ENCODE peak calls at places on chromosomes 13 and 19, in nine cellular contexts. P is left ventricle myocardium superior, U is AG09309, B is cardiac fibroblast, Q is KBM-7, T is SK-N-SH, C is PC-3, J is left ventricle myocardium inferior, O is posterior cingulate gyrus. N is an unnamed sample.

GRCh38 chr19:16463991-16464575 is 7.7 kb downstream of the EPS15L1 start:
- DNase-seq in P (peak; percentile 53), U (no peak), B (peak; percentile 19), Q (no peak), T (peak; percentile 50), C (no peak), J (no peak), O (no peak), N (no peak)

GRCh38 chr13:66409542-66409941 is 820.6 kb downstream of the PCDH9 start:
- DNase-seq in P (no peak), U (no peak), B (no peak), Q (no peak), T (no peak), C (no peak), J (no peak), O (no peak), N (no peak)

GRCh38 chr13:113846639-113847318 is 17.1 kb downstream of the GAS6 start:
- DNase-seq in P (peak; percentile 41), U (no peak), B (no peak), Q (no peak), T (no peak), C (no peak), J (no peak), O (peak; percentile 68), N (no peak)

GRCh38 chr13:37656247-37656940 is 57.8 kb upstream of the POSTN start:
- DNase-seq in P (no peak), U (peak; percentile 94), B (peak; percentile 83), Q (no peak), T (no peak), C (peak; percentile 88), J (no peak), O (no peak), N (no peak)

GRCh38 chr13:27830010-27830409 is 37.7 kb downstream of the GSX1 start:
- DNase-seq in P (peak; percentile 78), U (no peak), B (peak; percentile 21), Q (peak; percentile 71), T (peak; percentile 86), C (peak; percentile 57), J (peak; percentile 38), O (no peak), N (peak; percentile 85)

GRCh38 chr13:113981201-113981605 is 7.3 kb upstream of the C13orf46 start:
- DNase-seq in P (peak; percentile 64), U (no peak), B (no peak), Q (no peak), T (no peak), C (peak; percentile 79), J (peak; percentile 47), O (peak; percentile 83), N (no peak)

GRCh38 chr13:102597029-102598015 is 536 bp downstream of the TPP2 start:
- DNase-seq in P (no peak), U (no peak), B (peak; percentile 24), Q (peak; percentile 88), T (peak; percentile 64), C (peak; percentile 34), J (peak; percentile 16), O (no peak), N (no peak)

GRCh38 chr19:50906217-50906616 is 5.0 kb downstream of the KLK4 start:
- DNase-seq in P (no peak), U (no peak), B (peak; percentile 21), Q (peak; percentile 47), T (peak; percentile 57), C (peak; percentile 73), J (no peak), O (no peak), N (peak; percentile 67)

GRCh38 chr19:3942790-3943409 is 10.0 kb downstream of the NMRK2 start:
- DNase-seq in P (peak; percentile 60), U (no peak), B (no peak), Q (peak; percentile 40), T (no peak), C (peak; percentile 19), J (peak; percentile 60), O (no peak), N (no peak)

GRCh38 chr19:57406516-57407123 is 4.3 kb upstream of the ZNF17 start:
- DNase-seq in P (peak; percentile 65), U (no peak), B (peak; percentile 69), Q (peak; percentile 61), T (peak; percentile 79), C (peak; percentile 76), J (peak; percentile 55), O (no peak), N (peak; percentile 80)

GRCh38 chr13:75445717-75446529 is 36.0 kb downstream of the TBC1D4 start:
- DNase-seq in P (no peak), U (no peak), B (peak; percentile 55), Q (no peak), T (no peak), C (peak; percentile 34), J (no peak), O (no peak), N (no peak)

GRCh38 chr19:14337510-14337909 is 43.7 kb upstream of the ADGRE5 start:
- DNase-seq in P (no peak), U (no peak), B (no peak), Q (peak; percentile 75), T (peak; percentile 65), C (peak; percentile 72), J (no peak), O (no peak), N (no peak)

GRCh38 chr19:35843676-35844481 is 8.4 kb downstream of the NPHS1 start:
- DNase-seq in P (no peak), U (no peak), B (peak; percentile 12), Q (no peak), T (peak; percentile 79), C (no peak), J (no peak), O (peak; percentile 44), N (peak; percentile 67)

GRCh38 chr19:49988433-49988832 is 27.5 kb upstream of the SIGLEC11 start:
- DNase-seq in P (no peak), U (no peak), B (no peak), Q (no peak), T (no peak), C (peak; percentile 87), J (no peak), O (no peak), N (no peak)

GRCh38 chr13:80712026-80712425 is 371.1 kb upstream of the SPRY2 start:
- DNase-seq in P (no peak), U (no peak), B (peak; percentile 17), Q (no peak), T (no peak), C (no peak), J (no peak), O (no peak), N (no peak)

GRCh38 chr19:51407631-51408131 is 9.8 kb downstream of the SIGLEC10 start:
- DNase-seq in P (no peak), U (no peak), B (peak; percentile 44), Q (peak; percentile 83), T (no peak), C (peak; percentile 63), J (no peak), O (no peak), N (no peak)

GRCh38 chr13:37995052-37995451 is 125.5 kb upstream of the TRPC4 start:
- DNase-seq in P (no peak), U (no peak), B (peak; percentile 36), Q (no peak), T (no peak), C (no peak), J (no peak), O (no peak), N (no peak)

GRCh38 chr19:47427241-47428176 is 8.2 kb upstream of the MEIS3 start:
- DNase-seq in P (peak; percentile 64), U (no peak), B (peak; percentile 58), Q (peak; percentile 85), T (peak; percentile 86), C (peak; percentile 74), J (peak; percentile 40), O (no peak), N (peak; percentile 90)

GRCh38 chr19:39299404-39299803 is 3.2 kb downstream of the IFNL1 start:
- DNase-seq in P (no peak), U (no peak), B (no peak), Q (no peak), T (no peak), C (no peak), J (no peak), O (peak; percentile 2), N (no peak)

GRCh38 chr19:52943884-52944643 is 18.6 kb downstream of the ZNF816 start:
- DNase-seq in P (no peak), U (no peak), B (no peak), Q (no peak), T (no peak), C (peak; percentile 50), J (no peak), O (peak; percentile 39), N (no peak)

GRCh38 chr13:104592127-104592526 is 1525.9 kb upstream of the SLC10A2 start:
- DNase-seq in P (no peak), U (no peak), B (peak; percentile 24), Q (no peak), T (no peak), C (peak; percentile 66), J (no peak), O (no peak), N (no peak)

GRCh38 chr19:18672606-18673337 is 10.7 kb upstream of the CRTC1 start:
- DNase-seq in P (peak; percentile 55), U (no peak), B (peak; percentile 76), Q (no peak), T (no peak), C (no peak), J (no peak), O (peak; percentile 87), N (no peak)

GRCh38 chr13:113422790-113423189 is 30.5 kb downstream of the ADPRHL1 start:
- DNase-seq in P (no peak), U (no peak), B (no peak), Q (no peak), T (no peak), C (no peak), J (no peak), O (peak; percentile 75), N (no peak)

GRCh38 chr13:100870898-100871297 is 196.3 kb upstream of the TMTC4 start:
- DNase-seq in P (no peak), U (no peak), B (no peak), Q (no peak), T (peak; percentile 64), C (no peak), J (no peak), O (no peak), N (no peak)

GRCh38 chr13:75139291-75139690 is 342.7 kb downstream of the TBC1D4 start:
- DNase-seq in P (no peak), U (no peak), B (peak; percentile 39), Q (no peak), T (no peak), C (peak; percentile 22), J (no peak), O (no peak), N (no peak)

GRCh38 chr13:112826565-112826964 is 136.7 kb downstream of the ATP11A start:
- DNase-seq in P (no peak), U (no peak), B (no peak), Q (no peak), T (no peak), C (no peak), J (no peak), O (no peak), N (no peak)

GRCh38 chr13:51895906-51896888 is 34.4 kb downstream of the CCDC70 start:
- DNase-seq in P (peak; percentile 68), U (peak; percentile 20), B (peak; percentile 78), Q (peak; percentile 74), T (peak; percentile 62), C (peak; percentile 57), J (peak; percentile 30), O (no peak), N (peak; percentile 72)

GRCh38 chr13:95956589-95957148 is 96.5 kb downstream of the UGGT2 start:
- DNase-seq in P (no peak), U (no peak), B (peak; percentile 7), Q (no peak), T (no peak), C (no peak), J (no peak), O (no peak), N (no peak)

GRCh38 chr19:8900421-8900820 is 68.2 kb downstream of the MBD3L1 start:
- DNase-seq in P (no peak), U (no peak), B (no peak), Q (no peak), T (no peak), C (no peak), J (no peak), O (no peak), N (no peak)

GRCh38 chr13:79380943-79381445 is 25.1 kb downstream of the RBM26 start:
- DNase-seq in P (no peak), U (no peak), B (no peak), Q (no peak), T (no peak), C (no peak), J (no peak), O (no peak), N (no peak)

GRCh38 chr19:18712981-18713380 is 29.5 kb downstream of the CRTC1 start:
- DNase-seq in P (no peak), U (no peak), B (peak; percentile 45), Q (no peak), T (peak; percentile 70), C (no peak), J (no peak), O (no peak), N (no peak)

N was measured in ecto neural progenitor cell.